ENCODE peak calls at places on chromosomes 4 and X, in seven cellular contexts. One of them, this sample, is unnamed.

GRCh38 chrX:77731821-77732419 is 54.1 kb downstream of the ATRX start:
- DNase-seq in EL: no peak
- DNase-seq in T-helper 2 cell: no peak
- DNase-seq in stomach: no peak
- DNase-seq in activated CD4-positive, alpha-beta T cell treated with anti-CD3 and anti-CD28 coated beads, Interleukin-2, amount 50 U/mL, for 1 hour: no peak
- DNase-seq in stimulated activated CD4-positive, alpha-beta T cell treated with anti-CD3 and anti-CD28 coated beads, Interleukin-12 subunit alpha, Interleukin-12 subunit beta, amount 100 ng/mL, for 4 hours: no peak
- DNase-seq in NCI-H1105: no peak
- DNase-seq in this sample: no peak

GRCh38 chr4:41814565-41814964 is 66.0 kb upstream of the PHOX2B start:
- DNase-seq in NCI-H1105: no peak
- DNase-seq in stimulated activated CD4-positive, alpha-beta T cell treated with anti-CD3 and anti-CD28 coated beads, Interleukin-12 subunit alpha, Interleukin-12 subunit beta, amount 100 ng/mL, for 4 hours: no peak
- DNase-seq in T-helper 2 cell: no peak
- DNase-seq in stomach: no peak
- DNase-seq in EL: peak; percentile 19
- DNase-seq in activated CD4-positive, alpha-beta T cell treated with anti-CD3 and anti-CD28 coated beads, Interleukin-2, amount 50 U/mL, for 1 hour: no peak
- DNase-seq in this sample: peak; percentile 27

GRCh38 chr4:140851032-140851636 is 94.9 kb upstream of the TBC1D9 start:
- DNase-seq in EL: peak; percentile 62
- DNase-seq in NCI-H1105: peak; percentile 1
- DNase-seq in T-helper 2 cell: no peak
- DNase-seq in activated CD4-positive, alpha-beta T cell treated with anti-CD3 and anti-CD28 coated beads, Interleukin-2, amount 50 U/mL, for 1 hour: no peak
- DNase-seq in stomach: peak; percentile 28
- DNase-seq in stimulated activated CD4-positive, alpha-beta T cell treated with anti-CD3 and anti-CD28 coated beads, Interleukin-12 subunit alpha, Interleukin-12 subunit beta, amount 100 ng/mL, for 4 hours: no peak
- DNase-seq in this sample: peak; percentile 42

GRCh38 chrX:42755820-42756219 is 22.1 kb downstream of the PPP1R2C start:
- DNase-seq in stimulated activated CD4-positive, alpha-beta T cell treated with anti-CD3 and anti-CD28 coated beads, Interleukin-12 subunit alpha, Interleukin-12 subunit beta, amount 100 ng/mL, for 4 hours: no peak
- DNase-seq in activated CD4-positive, alpha-beta T cell treated with anti-CD3 and anti-CD28 coated beads, Interleukin-2, amount 50 U/mL, for 1 hour: no peak
- DNase-seq in NCI-H1105: no peak
- DNase-seq in EL: peak; percentile 60
- DNase-seq in T-helper 2 cell: no peak
- DNase-seq in stomach: no peak
- DNase-seq in this sample: peak; percentile 1

GRCh38 chrX:129945131-129945530 is 37.3 kb upstream of the BCORL1 start:
- DNase-seq in stimulated activated CD4-positive, alpha-beta T cell treated with anti-CD3 and anti-CD28 coated beads, Interleukin-12 subunit alpha, Interleukin-12 subunit beta, amount 100 ng/mL, for 4 hours: no peak
- DNase-seq in T-helper 2 cell: no peak
- DNase-seq in stomach: no peak
- DNase-seq in EL: peak; percentile 56
- DNase-seq in NCI-H1105: no peak
- DNase-seq in activated CD4-positive, alpha-beta T cell treated with anti-CD3 and anti-CD28 coated beads, Interleukin-2, amount 50 U/mL, for 1 hour: no peak
- DNase-seq in this sample: no peak

GRCh38 chrX:125306335-125306866 is 13.3 kb upstream of the TEX13C start:
- DNase-seq in stomach: no peak
- DNase-seq in EL: no peak
- DNase-seq in activated CD4-positive, alpha-beta T cell treated with anti-CD3 and anti-CD28 coated beads, Interleukin-2, amount 50 U/mL, for 1 hour: no peak
- DNase-seq in stimulated activated CD4-positive, alpha-beta T cell treated with anti-CD3 and anti-CD28 coated beads, Interleukin-12 subunit alpha, Interleukin-12 subunit beta, amount 100 ng/mL, for 4 hours: no peak
- DNase-seq in NCI-H1105: no peak
- DNase-seq in T-helper 2 cell: no peak
- DNase-seq in this sample: no peak

GRCh38 chr4:9816285-9816684 is 34.9 kb downstream of the DRD5 start:
- DNase-seq in stimulated activated CD4-positive, alpha-beta T cell treated with anti-CD3 and anti-CD28 coated beads, Interleukin-12 subunit alpha, Interleukin-12 subunit beta, amount 100 ng/mL, for 4 hours: no peak
- DNase-seq in EL: no peak
- DNase-seq in NCI-H1105: no peak
- DNase-seq in stomach: no peak
- DNase-seq in activated CD4-positive, alpha-beta T cell treated with anti-CD3 and anti-CD28 coated beads, Interleukin-2, amount 50 U/mL, for 1 hour: no peak
- DNase-seq in T-helper 2 cell: no peak
- DNase-seq in this sample: no peak

GRCh38 chr4:184807797-184808718 is 17.7 kb downstream of the ACSL1 start:
- DNase-seq in stimulated activated CD4-positive, alpha-beta T cell treated with anti-CD3 and anti-CD28 coated beads, Interleukin-12 subunit alpha, Interleukin-12 subunit beta, amount 100 ng/mL, for 4 hours: no peak
- DNase-seq in EL: peak; percentile 53
- DNase-seq in activated CD4-positive, alpha-beta T cell treated with anti-CD3 and anti-CD28 coated beads, Interleukin-2, amount 50 U/mL, for 1 hour: no peak
- DNase-seq in NCI-H1105: no peak
- DNase-seq in T-helper 2 cell: no peak
- DNase-seq in stomach: peak; percentile 49
- DNase-seq in this sample: peak; percentile 84

This sample was measured in RPMI7951.